ENCODE peak calls at places on chromosomes 3 and 15, in nine cellular contexts. Y, G, V, I, B, M, U, X and P are unnamed samples. For H3K27me3 and H3K36me3, the result is how much of the 10 kb centered on the place peaks cover.

GRCh38 chr15:99438691-99439523 is 126.9 kb upstream of the MEF2A start:
- DNase-seq in Y (no peak), G (no peak), V (peak), I (no peak), B (peak), M (no peak), U (no peak), X (peak), P (peak)

GRCh38 chr15:67678948-67679347 is 136.4 kb downstream of the MAP2K5 start:
- DNase-seq in Y (no peak), G (no peak), V (no peak), I (no peak), B (no peak), M (no peak), U (no peak), X (no peak), P (no peak)

GRCh38 chr3:122497425-122497824 is 17.3 kb downstream of the KPNA1 start:
- DNase-seq in Y (no peak), G (no peak), V (no peak), I (no peak), B (peak), M (no peak), U (peak), X (no peak), P (no peak)

GRCh38 chr3:17765819-17766472 is 23.5 kb upstream of the TBC1D5 start:
- DNase-seq in Y (no peak), G (no peak), V (no peak), I (no peak), B (no peak), M (no peak), U (no peak), X (no peak), P (no peak)

GRCh38 chr3:32249184-32249782 is 10.8 kb downstream of the CMTM8 start:
- DNase-seq in Y (no peak), G (no peak), V (no peak), I (no peak), B (peak), M (no peak), U (peak), X (no peak), P (no peak)

GRCh38 chr3:184361932-184362667 is 590 bp downstream of the POLR2H start:
- DNase-seq in Y (peak), G (peak), V (peak), I (peak), B (peak), M (peak), U (peak), X (peak), P (no peak)

GRCh38 chr3:18189651-18190050 is 235.5 kb downstream of the SATB1 start:
- DNase-seq in Y (no peak), G (no peak), V (no peak), I (no peak), B (peak), M (no peak), U (peak), X (no peak), P (no peak)

GRCh38 chr15:68312701-68313204 is 35.2 kb downstream of the FEM1B start:
- DNase-seq in Y (no peak), G (no peak), V (no peak), I (peak), B (peak), M (no peak), U (peak), X (no peak), P (peak)

GRCh38 chr3:23710555-23710954 is 95.2 kb upstream of the UBE2E1 start:
- DNase-seq in Y (no peak), G (no peak), V (peak), I (no peak), B (no peak), M (peak), U (peak), X (no peak), P (peak)

GRCh38 chr3:184582583-184582982 is 21.0 kb downstream of the EPHB3 start:
- DNase-seq in Y (no peak), G (no peak), V (peak), I (no peak), B (no peak), M (no peak), U (peak), X (no peak), P (peak)

GRCh38 chr3:50274371-50275104 is 4.3 kb upstream of the LSMEM2 start:
- DNase-seq in Y (peak), G (peak), V (peak), I (peak), B (peak), M (peak), U (peak), X (peak), P (peak)

GRCh38 chr3:128603313-128603712 is 47.3 kb downstream of the RPN1 start:
- DNase-seq in Y (no peak), G (no peak), V (no peak), I (no peak), B (no peak), M (no peak), U (no peak), X (no peak), P (no peak)

GRCh38 chr15:87756072-87756471 is 500.5 kb downstream of the NTRK3 start:
- DNase-seq in Y (no peak), G (no peak), V (no peak), I (no peak), B (no peak), M (no peak), U (no peak), X (no peak), P (no peak)

GRCh38 chr3:112121577-112122547 is 11.2 kb downstream of the GCSAM start:
- DNase-seq in Y (no peak), G (no peak), V (no peak), I (no peak), B (no peak), M (no peak), U (no peak), X (no peak), P (no peak)

GRCh38 chr3:146142757-146143156 is 18.2 kb downstream of the PLOD2 start:
- DNase-seq in Y (no peak), G (no peak), V (peak), I (no peak), B (peak), M (no peak), U (peak), X (no peak), P (no peak)

GRCh38 chr3:27630892-27631291 is 91.2 kb downstream of the EOMES start:
- DNase-seq in Y (no peak), G (no peak), V (no peak), I (no peak), B (peak), M (no peak), U (no peak), X (no peak), P (no peak)

GRCh38 chr3:105965384-105965783 is 96.6 kb upstream of the CBLB start:
- DNase-seq in Y (no peak), G (no peak), V (no peak), I (no peak), B (peak), M (no peak), U (peak), X (no peak), P (no peak)

GRCh38 chr3:47899495-47900108 is 96.7 kb downstream of the DHX30 start:
- DNase-seq in Y (no peak), G (no peak), V (no peak), I (no peak), B (peak), M (no peak), U (no peak), X (no peak), P (no peak)

GRCh38 chr3:179476215-179476614 is 24.9 kb upstream of the GNB4 start:
- DNase-seq in Y (no peak), G (no peak), V (peak), I (no peak), B (no peak), M (no peak), U (no peak), X (no peak), P (no peak)

GRCh38 chr3:195511136-195511535 is 32.0 kb downstream of the PPP1R2 start:
- DNase-seq in Y (no peak), G (no peak), V (no peak), I (no peak), B (no peak), M (no peak), U (no peak), X (no peak), P (no peak)

DNA sequence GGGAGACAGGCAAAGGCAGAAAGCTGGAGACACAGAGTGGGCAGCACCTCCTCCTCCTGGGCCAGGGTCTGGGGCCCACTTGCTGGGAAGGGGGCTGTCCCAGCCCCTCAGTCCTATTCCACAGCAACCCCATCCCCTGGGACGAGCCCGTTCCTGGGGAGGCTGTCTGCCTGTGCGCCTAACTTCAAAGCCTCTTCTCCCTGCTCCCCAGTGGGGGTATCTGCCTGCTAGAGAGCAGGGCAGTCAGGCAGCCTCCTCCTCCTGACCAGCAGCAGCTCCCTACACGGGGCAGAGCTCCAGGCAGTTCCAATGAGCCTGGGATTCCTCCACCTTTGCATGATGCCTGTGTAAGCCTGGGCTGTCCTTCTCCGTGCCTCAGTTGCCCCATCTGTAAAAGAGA is 6.9 kb downstream of the PTH1R start:
- DNase-seq in Y (no peak), G (no peak), V (no peak), I (no peak), B (no peak), M (no peak), U (no peak), X (no peak), P (no peak)
- H3K4me3 ChIP-seq in Y (no peak), G (no peak), V (peak), I (peak), B (no peak), M (no peak), U (peak), X (no peak), P (no peak)

GRCh38 chr15:20341901-20342605 is 199.5 kb downstream of the GOLGA6L6 start:
- DNase-seq in Y (no peak), G (no peak), V (no peak), I (peak), B (no peak), M (peak), U (peak), X (no peak), P (peak)

GRCh38 chr15:20344601-20345400 is 196.8 kb downstream of the GOLGA6L6 start:
- DNase-seq in Y (no peak), G (no peak), V (no peak), I (peak), B (no peak), M (no peak), U (no peak), X (no peak), P (peak)

GRCh38 chr15:20345401-20345958 is 196.1 kb downstream of the GOLGA6L6 start:
- DNase-seq in Y (no peak), G (no peak), V (no peak), I (peak), B (no peak), M (peak), U (no peak), X (no peak), P (peak)

GRCh38 chr15:20340331-20340811 is 201.2 kb downstream of the GOLGA6L6 start:
- DNase-seq in Y (no peak), G (no peak), V (no peak), I (peak), B (peak), M (peak), U (no peak), X (no peak), P (peak)

GRCh38 chr15:20340931-20341661 is 200.5 kb downstream of the GOLGA6L6 start:
- DNase-seq in Y (no peak), G (no peak), V (no peak), I (peak), B (peak), M (peak), U (peak), X (peak), P (peak)
- H3K27me3 ChIP-seq in Y (under half), G (under half), V (under half), I (under half), B (under half), M (under half), U (under half), X (under half), P (under half)

DNA sequence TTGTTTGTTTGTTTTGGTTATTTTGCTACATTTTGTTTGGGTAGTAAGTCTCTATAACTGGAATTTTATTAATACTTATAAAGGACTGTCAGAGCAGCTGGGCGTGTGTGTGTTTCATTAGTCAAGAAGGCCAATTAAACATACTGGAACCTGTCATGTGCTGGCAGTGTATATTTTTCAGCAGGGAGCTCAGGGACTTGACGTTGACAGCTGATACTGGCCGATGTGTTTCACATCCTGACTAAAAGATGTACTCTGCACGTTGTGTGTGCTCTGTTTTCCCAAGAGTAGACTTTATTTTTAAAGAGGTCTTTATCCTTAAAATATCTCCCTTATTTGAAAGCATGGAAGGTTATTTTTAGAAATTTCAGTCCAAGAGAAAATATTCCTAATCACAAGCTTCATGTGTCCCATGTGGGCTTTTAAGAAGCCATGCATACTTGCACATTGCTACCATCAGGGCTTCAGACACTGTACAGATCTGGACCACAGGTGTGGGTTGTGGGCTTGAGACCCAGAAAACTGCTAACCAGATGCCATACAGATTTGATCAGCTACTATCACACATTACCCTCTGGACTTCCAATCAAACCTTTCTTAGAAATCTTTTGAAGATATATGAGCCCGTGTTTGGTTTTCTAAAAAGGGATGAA is 135.9 kb downstream of the FEZF2 start:
- DNase-seq in Y (no peak), G (no peak), V (no peak), I (no peak), B (no peak), M (no peak), U (no peak), X (no peak), P (no peak)
- H3K36me3 ChIP-seq in Y (under half), G (under half), V (under half), I (under half), B (under half), M (under half), U (under half), X (under half), P (under half)

DNA sequence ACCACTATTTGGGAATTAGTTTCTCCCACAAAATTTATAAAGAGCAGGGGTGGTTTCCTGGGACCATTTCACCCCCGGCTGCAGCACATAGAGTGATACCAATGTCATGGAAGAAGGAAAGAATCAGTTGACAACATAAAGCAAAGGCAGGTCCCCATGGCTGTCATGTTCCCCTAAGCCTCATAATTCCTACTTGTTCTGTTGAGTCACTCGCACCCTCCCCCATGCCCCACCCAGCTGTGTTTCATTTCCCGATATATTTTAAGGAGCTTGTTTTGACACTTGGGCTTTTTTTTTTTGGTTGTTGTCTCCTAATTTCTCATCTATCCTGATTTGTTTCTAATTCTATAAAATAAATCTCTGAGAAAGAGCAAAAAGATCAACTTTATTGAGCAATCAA is 24.9 kb downstream of the ERC2 start:
- DNase-seq in Y (no peak), G (no peak), V (no peak), I (no peak), B (no peak), M (no peak), U (no peak), X (no peak), P (no peak)
- H3K4me3 ChIP-seq in Y (no peak), G (no peak), V (no peak), I (no peak), B (no peak), M (no peak), U (no peak), X (no peak), P (no peak)

DNA sequence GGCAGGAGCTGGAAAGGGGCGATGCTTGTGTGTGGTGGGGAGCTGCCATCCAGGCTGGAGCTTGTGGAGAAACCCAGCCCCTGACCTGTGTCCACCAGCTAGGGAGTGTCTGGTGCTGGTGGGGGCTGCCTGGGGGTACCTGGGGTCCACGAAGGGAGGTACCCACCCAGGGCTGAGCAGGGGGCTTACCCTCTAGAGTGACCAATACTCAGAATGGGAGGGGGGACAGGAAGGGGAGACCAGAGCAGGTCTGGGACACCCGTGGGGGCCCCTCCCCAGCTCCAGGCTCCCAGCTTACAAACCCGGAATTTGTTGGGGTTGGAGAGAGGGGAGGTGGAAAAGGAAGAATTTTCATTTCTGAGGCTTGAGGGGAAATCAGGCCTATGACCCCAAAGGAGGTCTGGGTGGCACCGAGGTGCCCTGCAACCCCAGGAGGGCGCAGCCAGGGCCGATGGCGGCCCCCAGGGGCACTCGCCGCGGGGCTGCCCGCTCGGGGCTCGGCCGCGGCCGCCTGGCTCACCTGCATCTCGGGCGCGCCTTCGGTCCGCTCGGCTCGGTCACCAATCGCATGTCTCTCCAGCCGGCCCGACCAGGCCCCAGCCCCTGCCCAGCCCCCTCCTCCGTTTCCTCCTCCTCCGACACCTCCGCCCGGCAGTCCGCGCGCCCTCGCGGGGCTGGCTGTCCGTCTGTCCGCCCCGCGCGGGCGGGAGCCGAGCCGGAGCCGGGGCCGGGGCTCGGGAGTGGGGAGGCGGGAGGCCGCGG is 741 bp downstream of the LINGO1 start:
- DNase-seq in Y (no peak), G (no peak), V (peak), I (no peak), B (peak), M (no peak), U (no peak), X (no peak), P (peak)
- H3K27me3 ChIP-seq in Y (under half), G (under half), V (under half), I (half or more), B (half or more), M (half or more), U (under half), X (under half), P (under half)

DNA sequence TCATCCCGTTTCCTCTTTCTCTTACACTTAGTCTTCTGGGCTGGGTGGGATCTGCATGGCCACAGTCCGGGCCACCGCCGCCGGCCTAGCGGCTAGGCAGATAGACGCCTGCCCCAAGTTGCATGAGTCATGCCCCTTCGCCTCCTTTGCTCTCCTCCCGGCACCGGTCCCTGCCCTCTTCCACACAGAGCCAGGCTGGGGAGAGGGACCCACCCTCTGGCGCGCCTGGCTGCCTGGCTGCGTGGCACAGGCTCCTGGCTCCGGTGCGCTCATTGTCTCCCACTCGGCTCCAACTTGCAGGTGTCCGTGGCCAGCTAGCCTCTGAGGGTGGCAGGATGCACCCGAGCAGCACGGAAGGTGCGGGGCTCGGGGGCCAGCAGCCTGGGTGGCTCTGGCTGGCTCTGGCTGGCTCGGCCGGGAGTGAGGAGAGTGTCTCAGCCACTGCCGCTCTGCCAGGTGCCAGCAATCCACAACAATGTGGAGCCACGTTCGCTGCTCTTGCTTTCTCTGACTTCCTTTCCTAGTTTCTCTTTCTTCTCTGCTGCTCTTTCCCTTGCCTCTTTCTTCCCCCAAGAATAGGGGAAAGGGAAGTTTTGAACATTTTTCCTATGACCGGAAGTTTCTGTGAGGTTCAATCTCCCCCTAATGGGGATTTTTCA is 22.4 kb upstream of the MTHFS start:
- DNase-seq in Y (no peak), G (no peak), V (no peak), I (no peak), B (no peak), M (no peak), U (no peak), X (no peak), P (peak)
- H3K36me3 ChIP-seq in Y (under half), G (under half), V (half or more), I (under half), B (under half), M (under half), U (under half), X (under half), P (under half)

GRCh38 chr3:41683666-41684350 is 278.1 kb downstream of the ULK4 start:
- DNase-seq in Y (peak), G (no peak), V (no peak), I (no peak), B (peak), M (no peak), U (peak), X (no peak), P (no peak)

GRCh38 chr3:41679412-41679811 is 282.5 kb downstream of the ULK4 start:
- DNase-seq in Y (no peak), G (no peak), V (no peak), I (no peak), B (peak), M (no peak), U (no peak), X (no peak), P (no peak)

GRCh38 chr3:41684802-41685740 is 276.8 kb downstream of the ULK4 start:
- DNase-seq in Y (no peak), G (no peak), V (no peak), I (no peak), B (peak), M (no peak), U (no peak), X (no peak), P (no peak)

GRCh38 chr3:41682996-41683395 is 278.9 kb downstream of the ULK4 start:
- DNase-seq in Y (no peak), G (no peak), V (no peak), I (no peak), B (peak), M (no peak), U (peak), X (no peak), P (no peak)

DNA sequence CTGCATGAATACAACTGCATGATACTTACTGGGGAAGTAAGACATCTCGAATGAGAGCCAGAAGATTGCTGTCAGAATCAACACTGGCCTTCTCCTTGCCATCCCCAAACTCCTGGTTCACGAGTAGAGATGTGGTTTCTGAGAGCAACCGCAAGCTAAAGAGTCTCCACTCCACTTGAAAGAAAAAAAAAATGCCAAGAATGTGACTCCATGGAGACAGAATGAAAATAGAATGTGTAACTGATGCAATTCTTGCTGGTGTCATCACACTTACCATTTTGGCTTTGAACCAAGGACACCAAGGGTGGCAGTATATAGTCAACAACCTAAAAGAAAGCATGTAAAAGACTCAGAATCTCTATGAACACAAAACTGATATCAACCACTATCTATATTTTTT is 280.4 kb downstream of the ULK4 start:
- DNase-seq in Y (no peak), G (no peak), V (peak), I (no peak), B (peak), M (no peak), U (peak), X (no peak), P (no peak)
- H3K4me3 ChIP-seq in Y (no peak), G (no peak), V (no peak), I (no peak), B (peak), M (no peak), U (no peak), X (no peak), P (no peak)